ENCODE peak calls at places on chromosome 13, in nine cellular contexts. E is ascending aorta, J is caudate nucleus, H is H9, V is brain microvascular endothelial cell, G is RWPE1, D is thoracic aorta, W is GM23248, Q is ovary. T is an unnamed sample.

GRCh38 chr13:50299546-50300249 is 284.5 kb downstream of the KCNRG start:
- DNase-seq in E (no peak), J (no peak), H (no peak), V (peak; percentile 29), G (no peak), D (no peak), W (no peak), Q (no peak), T (no peak)

GRCh38 chr13:49546559-49546958 is 38.8 kb downstream of the RCBTB1 start:
- DNase-seq in E (no peak), J (no peak), H (no peak), V (no peak), G (no peak), D (no peak), W (no peak), Q (no peak), T (no peak)

GRCh38 chr13:107208889-107209288 is 641.0 kb upstream of the ARGLU1 start:
- DNase-seq in E (no peak), J (no peak), H (no peak), V (no peak), G (no peak), D (no peak), W (no peak), Q (no peak), T (no peak)

GRCh38 chr13:95185851-95186250 is 115.4 kb downstream of the ABCC4 start:
- DNase-seq in E (no peak), J (no peak), H (no peak), V (no peak), G (no peak), D (no peak), W (no peak), Q (no peak), T (no peak)

GRCh38 chr13:41680900-41681299 is 223.6 kb downstream of the RGCC start:
- DNase-seq in E (no peak), J (no peak), H (no peak), V (no peak), G (no peak), D (no peak), W (no peak), Q (no peak), T (no peak)

GRCh38 chr13:93364166-93364565 is 137.6 kb downstream of the GPC6 start:
- DNase-seq in E (no peak), J (no peak), H (no peak), V (peak; percentile 65), G (no peak), D (no peak), W (peak; percentile 46), Q (no peak), T (no peak)

GRCh38 chr13:75452564-75452963 is 29.4 kb downstream of the TBC1D4 start:
- DNase-seq in E (no peak), J (no peak), H (no peak), V (no peak), G (peak; percentile 39), D (no peak), W (peak; percentile 69), Q (no peak), T (no peak)

GRCh38 chr13:39816936-39817335 is 161.5 kb downstream of the COG6 start:
- DNase-seq in E (no peak), J (no peak), H (no peak), V (peak; percentile 88), G (no peak), D (no peak), W (no peak), Q (no peak), T (no peak)

GRCh38 chr13:109166807-109167206 is 537.4 kb downstream of the MYO16 start:
- DNase-seq in E (no peak), J (no peak), H (no peak), V (no peak), G (no peak), D (no peak), W (no peak), Q (no peak), T (no peak)

GRCh38 chr13:42109957-42110356 is 61.5 kb downstream of the DGKH start:
- DNase-seq in E (no peak), J (no peak), H (no peak), V (no peak), G (no peak), D (no peak), W (no peak), Q (no peak), T (no peak)

GRCh38 chr13:40271931-40272775 is 394.3 kb downstream of the FOXO1 start:
- DNase-seq in E (peak; percentile 27), J (peak; percentile 10), H (no peak), V (peak; percentile 73), G (peak; percentile 51), D (peak; percentile 76), W (peak; percentile 82), Q (peak; percentile 60), T (peak; percentile 44)

GRCh38 chr13:100139822-100140221 is 50.9 kb downstream of the PCCA start:
- DNase-seq in E (no peak), J (no peak), H (no peak), V (no peak), G (no peak), D (no peak), W (no peak), Q (no peak), T (no peak)

GRCh38 chr13:83325454-83325853 is 556.8 kb downstream of the SLITRK1 start:
- DNase-seq in E (no peak), J (no peak), H (no peak), V (peak; percentile 46), G (no peak), D (no peak), W (peak; percentile 87), Q (no peak), T (no peak)

GRCh38 chr13:63540042-63540441 is 2124.4 kb upstream of the PCDH20 start:
- DNase-seq in E (no peak), J (no peak), H (no peak), V (no peak), G (no peak), D (no peak), W (no peak), Q (no peak), T (no peak)

GRCh38 chr13:76012091-76012721 is 376.1 kb downstream of the LMO7 start:
- DNase-seq in E (no peak), J (no peak), H (no peak), V (peak; percentile 38), G (no peak), D (no peak), W (peak; percentile 20), Q (no peak), T (no peak)

GRCh38 chr13:31009166-31009565 is 76.7 kb downstream of the TEX26 start:
- DNase-seq in E (no peak), J (no peak), H (no peak), V (peak; percentile 22), G (peak; percentile 25), D (no peak), W (no peak), Q (no peak), T (no peak)

GRCh38 chr13:42883771-42884170 is 102.4 kb downstream of the FAM216B start:
- DNase-seq in E (no peak), J (no peak), H (no peak), V (peak; percentile 63), G (no peak), D (no peak), W (peak; percentile 70), Q (no peak), T (peak; percentile 44)

GRCh38 chr13:80338781-80339577 is 1.9 kb downstream of the SPRY2 start:
- DNase-seq in E (peak; percentile 59), J (peak; percentile 39), H (peak; percentile 68), V (peak; percentile 82), G (peak; percentile 48), D (peak; percentile 63), W (peak; percentile 94), Q (peak; percentile 63), T (peak; percentile 90)

GRCh38 chr13:30905932-30906383 is at the start of gene MEDAG:
- DNase-seq in E (peak; percentile 76), J (no peak), H (no peak), V (peak; percentile 82), G (no peak), D (peak; percentile 92), W (peak; percentile 96), Q (peak; percentile 79), T (no peak)

GRCh38 chr13:71874490-71874889 is 7.5 kb upstream of the DACH1 start:
- DNase-seq in E (no peak), J (no peak), H (no peak), V (no peak), G (no peak), D (no peak), W (no peak), Q (no peak), T (no peak)

GRCh38 chr13:113413178-113413897 is 40.0 kb downstream of the ADPRHL1 start:
- DNase-seq in E (peak; percentile 33), J (no peak), H (no peak), V (no peak), G (no peak), D (peak; percentile 31), W (no peak), Q (no peak), T (no peak)
- H3K27ac ChIP-seq in E (peak overlapping the region; percentile 97), J (no peak overlapping the region), H (no peak overlapping the region), V (no peak overlapping the region), G (no peak overlapping the region), D (peak overlapping the region; percentile 90), W (no peak overlapping the region), Q (no peak overlapping the region), T (no peak overlapping the region)

DNA sequence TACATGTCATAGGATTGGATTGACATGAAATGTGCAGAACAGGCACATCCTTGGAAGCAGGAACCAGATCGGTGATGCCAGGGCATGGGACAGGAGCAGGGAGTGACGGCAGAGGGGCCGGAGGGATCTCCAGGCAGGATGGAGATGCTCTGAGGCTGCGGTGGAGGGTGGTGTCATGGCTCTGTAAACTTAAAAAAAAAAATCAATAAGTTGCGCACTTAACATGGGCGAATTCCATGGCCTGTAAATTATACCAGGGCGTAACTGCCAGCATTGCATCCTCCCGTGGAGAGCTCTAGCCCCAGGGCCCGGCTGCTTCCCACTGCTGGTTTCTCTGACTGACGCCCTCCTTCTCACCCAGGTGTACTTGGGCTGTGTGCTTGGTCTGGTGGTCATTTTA is 8.7 kb downstream of the ATP12A start:
- DNase-seq in E (no peak), J (no peak), H (no peak), V (no peak), G (no peak), D (no peak), W (no peak), Q (no peak), T (no peak)
- H3K27ac ChIP-seq in E (no peak overlapping the region), J (no peak overlapping the region), H (no peak overlapping the region), V (no peak overlapping the region), G (no peak overlapping the region), D (no peak overlapping the region), W (no peak overlapping the region), Q (no peak overlapping the region), T (no peak overlapping the region)

GRCh38 chr13:44234566-44234965 is 139.1 kb upstream of the SERP2 start:
- DNase-seq in E (no peak), J (no peak), H (no peak), V (no peak), G (no peak), D (no peak), W (peak; percentile 60), Q (no peak), T (no peak)
- H3K27ac ChIP-seq in E (no peak overlapping the region), J (peak overlapping the region; percentile 92), H (no peak overlapping the region), V (no peak overlapping the region), G (no peak overlapping the region), D (no peak overlapping the region), W (no peak overlapping the region), Q (no peak overlapping the region), T (no peak overlapping the region)

DNA sequence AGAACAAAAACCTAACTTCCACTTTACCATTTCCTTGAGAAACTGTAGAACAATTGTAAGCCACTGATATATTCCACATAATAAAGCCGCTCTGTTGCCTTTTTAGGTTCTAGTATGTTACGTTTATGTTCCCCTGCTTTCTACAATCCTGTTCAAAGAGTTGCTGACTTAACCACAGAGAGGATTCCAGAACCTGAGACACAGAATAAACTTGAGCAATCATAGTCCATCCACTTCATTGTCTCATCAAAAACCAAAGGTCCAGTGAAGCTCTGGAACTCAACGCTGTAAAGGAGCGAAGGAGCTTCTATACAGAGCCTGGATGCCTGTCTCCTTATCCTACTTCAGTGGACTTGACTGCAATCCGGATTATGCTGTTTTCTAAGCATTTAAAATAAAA is 4.6 kb downstream of the STARD13 start:
- DNase-seq in E (no peak), J (no peak), H (no peak), V (no peak), G (no peak), D (no peak), W (peak; percentile 43), Q (no peak), T (no peak)
- H3K27ac ChIP-seq in E (no peak overlapping the region), J (peak overlapping the region; percentile 38), H (no peak overlapping the region), V (peak overlapping the region; percentile 95), G (no peak overlapping the region), D (peak overlapping the region; percentile 74), W (peak overlapping the region; percentile 95), Q (no peak overlapping the region), T (peak overlapping the region; percentile 58)